ENCODE peak calls at places on chromosomes 2 and 18, in ten cellular contexts. One of them, this sample, is unnamed.
A peak's percentile ranks its signal among the peaks of the same experiment; 100 is the strongest.

GRCh38 chr18:41075212-41075611 is 879.8 kb upstream of the PIK3C3 start:
- DNase-seq in B cell: no peak
- DNase-seq in BJ: peak; percentile 40
- DNase-seq in RWPE1: peak; percentile 6
- DNase-seq in astrocyte of the spinal cord: peak; percentile 90
- DNase-seq in choroid plexus epithelial cell: peak; percentile 64
- DNase-seq in AG09309: no peak
- DNase-seq in HCT116: no peak
- DNase-seq in esophagus squamous epithelium: no peak
- DNase-seq in HFF-Myc: peak; percentile 5
- DNase-seq in this sample: no peak

GRCh38 chr2:95314964-95315611 is 17.9 kb downstream of the KCNIP3 start:
- DNase-seq in B cell: no peak
- DNase-seq in BJ: no peak
- DNase-seq in RWPE1: peak; percentile 76
- DNase-seq in astrocyte of the spinal cord: peak; percentile 51
- DNase-seq in choroid plexus epithelial cell: peak; percentile 36
- DNase-seq in AG09309: no peak
- DNase-seq in HCT116: peak; percentile 32
- DNase-seq in esophagus squamous epithelium: no peak
- DNase-seq in HFF-Myc: no peak
- DNase-seq in this sample: no peak

GRCh38 chr2:128313076-128313836 is 5.4 kb downstream of the HS6ST1 start:
- DNase-seq in B cell: peak; percentile 14
- DNase-seq in BJ: no peak
- DNase-seq in RWPE1: no peak
- DNase-seq in astrocyte of the spinal cord: no peak
- DNase-seq in choroid plexus epithelial cell: no peak
- DNase-seq in AG09309: no peak
- DNase-seq in HCT116: peak; percentile 18
- DNase-seq in esophagus squamous epithelium: no peak
- DNase-seq in HFF-Myc: no peak
- DNase-seq in this sample: peak; percentile 9

GRCh38 chr2:12014088-12014960 is 267.9 kb downstream of the LPIN1 start:
- DNase-seq in B cell: no peak
- DNase-seq in BJ: peak; percentile 37
- DNase-seq in RWPE1: no peak
- DNase-seq in astrocyte of the spinal cord: peak; percentile 41
- DNase-seq in choroid plexus epithelial cell: peak; percentile 35
- DNase-seq in AG09309: peak; percentile 68
- DNase-seq in HCT116: no peak
- DNase-seq in esophagus squamous epithelium: no peak
- DNase-seq in HFF-Myc: no peak
- DNase-seq in this sample: no peak

GRCh38 chr2:189183170-189183569 is 3.6 kb upstream of the COL5A2 start:
- DNase-seq in B cell: no peak
- DNase-seq in BJ: no peak
- DNase-seq in RWPE1: no peak
- DNase-seq in astrocyte of the spinal cord: no peak
- DNase-seq in choroid plexus epithelial cell: no peak
- DNase-seq in AG09309: no peak
- DNase-seq in HCT116: no peak
- DNase-seq in esophagus squamous epithelium: no peak
- DNase-seq in HFF-Myc: no peak
- DNase-seq in this sample: no peak

GRCh38 chr2:46146866-46147502 is 150.2 kb upstream of the EPAS1 start:
- DNase-seq in B cell: no peak
- DNase-seq in BJ: no peak
- DNase-seq in RWPE1: no peak
- DNase-seq in astrocyte of the spinal cord: no peak
- DNase-seq in choroid plexus epithelial cell: no peak
- DNase-seq in AG09309: no peak
- DNase-seq in HCT116: no peak
- DNase-seq in esophagus squamous epithelium: no peak
- DNase-seq in HFF-Myc: no peak
- DNase-seq in this sample: no peak

GRCh38 chr2:109195193-109196045 is 66.4 kb downstream of the SH3RF3 start:
- DNase-seq in B cell: no peak
- DNase-seq in BJ: no peak
- DNase-seq in RWPE1: no peak
- DNase-seq in astrocyte of the spinal cord: no peak
- DNase-seq in choroid plexus epithelial cell: peak; percentile 45
- DNase-seq in AG09309: no peak
- DNase-seq in HCT116: no peak
- DNase-seq in esophagus squamous epithelium: no peak
- DNase-seq in HFF-Myc: no peak
- DNase-seq in this sample: no peak

GRCh38 chr18:11149441-11150270 is at the start of gene PIEZO2:
- DNase-seq in B cell: no peak
- DNase-seq in BJ: no peak
- DNase-seq in RWPE1: no peak
- DNase-seq in astrocyte of the spinal cord: peak; percentile 46
- DNase-seq in choroid plexus epithelial cell: peak; percentile 78
- DNase-seq in AG09309: no peak
- DNase-seq in HCT116: no peak
- DNase-seq in esophagus squamous epithelium: no peak
- DNase-seq in HFF-Myc: no peak
- DNase-seq in this sample: no peak

GRCh38 chr2:38750011-38750792 is 959 bp downstream of the SRSF7 start:
- DNase-seq in B cell: peak; percentile 71
- DNase-seq in BJ: no peak
- DNase-seq in RWPE1: peak; percentile 58
- DNase-seq in astrocyte of the spinal cord: peak; percentile 30
- DNase-seq in choroid plexus epithelial cell: peak; percentile 42
- DNase-seq in AG09309: no peak
- DNase-seq in HCT116: no peak
- DNase-seq in esophagus squamous epithelium: no peak
- DNase-seq in HFF-Myc: no peak
- DNase-seq in this sample: peak; percentile 40

GRCh38 chr2:33144243-33144642 is 197.5 kb downstream of the LTBP1 start:
- DNase-seq in B cell: no peak
- DNase-seq in BJ: no peak
- DNase-seq in RWPE1: no peak
- DNase-seq in astrocyte of the spinal cord: no peak
- DNase-seq in choroid plexus epithelial cell: no peak
- DNase-seq in AG09309: no peak
- DNase-seq in HCT116: no peak
- DNase-seq in esophagus squamous epithelium: no peak
- DNase-seq in HFF-Myc: no peak
- DNase-seq in this sample: no peak

GRCh38 chr2:2698182-2699116 is 367.4 kb upstream of the MYT1L start:
- DNase-seq in B cell: no peak
- DNase-seq in BJ: no peak
- DNase-seq in RWPE1: peak; percentile 8
- DNase-seq in astrocyte of the spinal cord: no peak
- DNase-seq in choroid plexus epithelial cell: peak; percentile 1
- DNase-seq in AG09309: no peak
- DNase-seq in HCT116: peak; percentile 22
- DNase-seq in esophagus squamous epithelium: no peak
- DNase-seq in HFF-Myc: no peak
- DNase-seq in this sample: no peak

GRCh38 chr2:201347154-201347553 is 10.0 kb downstream of the FLACC1 start:
- DNase-seq in B cell: no peak
- DNase-seq in BJ: no peak
- DNase-seq in RWPE1: no peak
- DNase-seq in astrocyte of the spinal cord: no peak
- DNase-seq in choroid plexus epithelial cell: no peak
- DNase-seq in AG09309: no peak
- DNase-seq in HCT116: no peak
- DNase-seq in esophagus squamous epithelium: no peak
- DNase-seq in HFF-Myc: no peak
- DNase-seq in this sample: no peak

GRCh38 chr2:109162999-109163398 is 34.0 kb downstream of the SH3RF3 start:
- DNase-seq in B cell: no peak
- DNase-seq in BJ: no peak
- DNase-seq in RWPE1: no peak
- DNase-seq in astrocyte of the spinal cord: peak; percentile 79
- DNase-seq in choroid plexus epithelial cell: peak; percentile 41
- DNase-seq in AG09309: no peak
- DNase-seq in HCT116: no peak
- DNase-seq in esophagus squamous epithelium: no peak
- DNase-seq in HFF-Myc: no peak
- DNase-seq in this sample: no peak

GRCh38 chr2:188130317-188130716 is 161.4 kb upstream of the GULP1 start:
- DNase-seq in B cell: no peak
- DNase-seq in BJ: no peak
- DNase-seq in RWPE1: no peak
- DNase-seq in astrocyte of the spinal cord: no peak
- DNase-seq in choroid plexus epithelial cell: no peak
- DNase-seq in AG09309: no peak
- DNase-seq in HCT116: no peak
- DNase-seq in esophagus squamous epithelium: no peak
- DNase-seq in HFF-Myc: no peak
- DNase-seq in this sample: no peak
- TF ChIP-seq CTCF in B cell: no peak
- TF ChIP-seq CTCF in BJ: no peak
- TF ChIP-seq CTCF in RWPE1: no peak
- TF ChIP-seq CTCF in astrocyte of the spinal cord: no peak
- TF ChIP-seq CTCF in choroid plexus epithelial cell: no peak
- TF ChIP-seq CTCF in AG09309: no peak
- TF ChIP-seq CTCF in HCT116: no peak
- TF ChIP-seq CTCF in esophagus squamous epithelium: no peak
- TF ChIP-seq CTCF in HFF-Myc: no peak
- TF ChIP-seq CTCF in this sample: no peak

DNA sequence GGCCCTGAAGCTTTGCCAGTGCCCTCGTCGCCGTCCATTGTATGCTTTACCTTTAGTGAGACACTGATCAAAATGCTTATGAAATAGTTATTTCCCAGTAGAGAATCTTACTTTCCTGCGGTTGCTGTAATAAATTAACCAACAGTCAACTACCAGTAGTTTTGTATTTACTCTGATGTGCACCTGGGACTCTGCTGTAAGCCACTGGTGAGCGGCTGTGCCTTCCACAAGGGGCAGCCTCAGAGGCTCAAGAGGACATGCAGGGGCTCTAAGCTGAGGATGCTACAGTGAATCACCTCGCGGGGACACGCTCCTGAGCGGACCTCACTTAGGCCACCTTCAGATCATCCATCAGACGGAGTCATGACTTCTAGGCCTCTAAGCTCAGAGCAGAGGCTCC is 71.7 kb downstream of the BIN1 start:
- DNase-seq in B cell: no peak
- DNase-seq in BJ: no peak
- DNase-seq in RWPE1: no peak
- DNase-seq in astrocyte of the spinal cord: no peak
- DNase-seq in choroid plexus epithelial cell: no peak
- DNase-seq in AG09309: no peak
- DNase-seq in HCT116: no peak
- DNase-seq in esophagus squamous epithelium: no peak
- DNase-seq in HFF-Myc: no peak
- DNase-seq in this sample: no peak
- TF ChIP-seq CTCF in B cell: no peak
- TF ChIP-seq CTCF in BJ: no peak
- TF ChIP-seq CTCF in RWPE1: no peak
- TF ChIP-seq CTCF in astrocyte of the spinal cord: no peak
- TF ChIP-seq CTCF in choroid plexus epithelial cell: no peak
- TF ChIP-seq CTCF in AG09309: no peak
- TF ChIP-seq CTCF in HCT116: no peak
- TF ChIP-seq CTCF in esophagus squamous epithelium: no peak
- TF ChIP-seq CTCF in HFF-Myc: no peak
- TF ChIP-seq CTCF in this sample: no peak

GRCh38 chr2:133570547-133570946 is 2.3 kb upstream of the NCKAP5 start:
- DNase-seq in B cell: no peak
- DNase-seq in BJ: no peak
- DNase-seq in RWPE1: no peak
- DNase-seq in astrocyte of the spinal cord: no peak
- DNase-seq in choroid plexus epithelial cell: no peak
- DNase-seq in AG09309: no peak
- DNase-seq in HCT116: no peak
- DNase-seq in esophagus squamous epithelium: no peak
- DNase-seq in HFF-Myc: no peak
- DNase-seq in this sample: no peak

GRCh38 chr2:133573771-133574170 is 5.5 kb upstream of the NCKAP5 start:
- DNase-seq in B cell: no peak
- DNase-seq in BJ: no peak
- DNase-seq in RWPE1: no peak
- DNase-seq in astrocyte of the spinal cord: no peak
- DNase-seq in choroid plexus epithelial cell: no peak
- DNase-seq in AG09309: no peak
- DNase-seq in HCT116: no peak
- DNase-seq in esophagus squamous epithelium: no peak
- DNase-seq in HFF-Myc: no peak
- DNase-seq in this sample: no peak

GRCh38 chr2:133568598-133568997 is 335 bp upstream of the NCKAP5 start:
- DNase-seq in B cell: no peak
- DNase-seq in BJ: no peak
- DNase-seq in RWPE1: no peak
- DNase-seq in astrocyte of the spinal cord: no peak
- DNase-seq in choroid plexus epithelial cell: no peak
- DNase-seq in AG09309: no peak
- DNase-seq in HCT116: no peak
- DNase-seq in esophagus squamous epithelium: no peak
- DNase-seq in HFF-Myc: no peak
- DNase-seq in this sample: no peak

GRCh38 chr2:133569416-133569815 is 1.2 kb upstream of the NCKAP5 start:
- DNase-seq in B cell: no peak
- DNase-seq in BJ: no peak
- DNase-seq in RWPE1: no peak
- DNase-seq in astrocyte of the spinal cord: no peak
- DNase-seq in choroid plexus epithelial cell: no peak
- DNase-seq in AG09309: no peak
- DNase-seq in HCT116: no peak
- DNase-seq in esophagus squamous epithelium: no peak
- DNase-seq in HFF-Myc: no peak
- DNase-seq in this sample: no peak

GRCh38 chr2:133571249-133571648 is 3.0 kb upstream of the NCKAP5 start:
- DNase-seq in B cell: no peak
- DNase-seq in BJ: no peak
- DNase-seq in RWPE1: no peak
- DNase-seq in astrocyte of the spinal cord: no peak
- DNase-seq in choroid plexus epithelial cell: no peak
- DNase-seq in AG09309: no peak
- DNase-seq in HCT116: no peak
- DNase-seq in esophagus squamous epithelium: no peak
- DNase-seq in HFF-Myc: no peak
- DNase-seq in this sample: no peak
- TF ChIP-seq CTCF in B cell: no peak
- TF ChIP-seq CTCF in BJ: no peak
- TF ChIP-seq CTCF in RWPE1: no peak
- TF ChIP-seq CTCF in astrocyte of the spinal cord: no peak
- TF ChIP-seq CTCF in choroid plexus epithelial cell: no peak
- TF ChIP-seq CTCF in AG09309: no peak
- TF ChIP-seq CTCF in HCT116: no peak
- TF ChIP-seq CTCF in esophagus squamous epithelium: no peak
- TF ChIP-seq CTCF in HFF-Myc: no peak
- TF ChIP-seq CTCF in this sample: no peak

GRCh38 chr2:141900826-141901225 is 230.0 kb downstream of the LRP1B start:
- DNase-seq in B cell: no peak
- DNase-seq in BJ: no peak
- DNase-seq in RWPE1: no peak
- DNase-seq in astrocyte of the spinal cord: no peak
- DNase-seq in choroid plexus epithelial cell: no peak
- DNase-seq in AG09309: no peak
- DNase-seq in HCT116: no peak
- DNase-seq in esophagus squamous epithelium: no peak
- DNase-seq in HFF-Myc: no peak
- DNase-seq in this sample: no peak

DNA sequence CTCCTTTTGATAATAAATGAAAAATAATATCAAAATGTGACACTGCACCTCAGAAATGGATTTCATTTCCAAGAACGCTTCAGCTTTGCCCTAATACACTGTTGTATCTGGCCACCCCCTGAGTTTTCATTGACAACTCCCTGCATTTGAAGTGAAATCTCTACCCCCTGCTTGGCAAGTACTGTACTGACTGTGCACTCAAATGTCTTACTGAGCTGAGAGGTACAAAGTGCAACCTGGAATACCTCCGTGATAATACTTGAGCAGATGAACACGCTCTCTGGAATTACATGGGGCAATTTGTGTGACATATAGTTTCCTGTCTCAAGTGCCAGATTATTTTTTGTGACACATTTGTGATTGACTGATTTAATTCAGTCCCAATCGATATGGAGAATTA is 231.1 kb downstream of the LRP1B start:
- DNase-seq in B cell: no peak
- DNase-seq in BJ: no peak
- DNase-seq in RWPE1: no peak
- DNase-seq in astrocyte of the spinal cord: no peak
- DNase-seq in choroid plexus epithelial cell: peak; percentile 19
- DNase-seq in AG09309: no peak
- DNase-seq in HCT116: no peak
- DNase-seq in esophagus squamous epithelium: no peak
- DNase-seq in HFF-Myc: no peak
- DNase-seq in this sample: no peak
- TF ChIP-seq CTCF in B cell: no peak
- TF ChIP-seq CTCF in BJ: no peak
- TF ChIP-seq CTCF in RWPE1: no peak
- TF ChIP-seq CTCF in astrocyte of the spinal cord: no peak
- TF ChIP-seq CTCF in choroid plexus epithelial cell: no peak
- TF ChIP-seq CTCF in AG09309: no peak
- TF ChIP-seq CTCF in HCT116: no peak
- TF ChIP-seq CTCF in esophagus squamous epithelium: no peak
- TF ChIP-seq CTCF in HFF-Myc: no peak
- TF ChIP-seq CTCF in this sample: no peak